ENCODE peak calls at places on chromosomes 6 and 20, in four cellular contexts. One of them, this sample, is unnamed.

GRCh38 chr20:53839423-53840176 is 230.8 kb downstream of the BCAS1 start:
- ATAC-seq in right cardiac atrium: peak; percentile 63
- ATAC-seq in DND-41: peak; percentile 85
- ATAC-seq in left lung: peak; percentile 68
- ATAC-seq in this sample: peak; percentile 31

GRCh38 chr20:8151371-8151770 is 19.3 kb downstream of the PLCB1 start:
- ATAC-seq in right cardiac atrium: no peak
- ATAC-seq in DND-41: peak; percentile 15
- ATAC-seq in left lung: no peak
- ATAC-seq in this sample: no peak

GRCh38 chr6:43074847-43075741 is 1.0 kb upstream of the PTK7 start:
- ATAC-seq in right cardiac atrium: peak; percentile 8
- ATAC-seq in DND-41: no peak
- ATAC-seq in left lung: peak; percentile 37
- ATAC-seq in this sample: peak; percentile 40

GRCh38 chr6:46933751-46934150 is 12.0 kb upstream of the ADGRF5 start:
- ATAC-seq in right cardiac atrium: no peak
- ATAC-seq in DND-41: no peak
- ATAC-seq in left lung: no peak
- ATAC-seq in this sample: no peak

GRCh38 chr6:63452117-63452516 is 120.2 kb upstream of the LOC128125822 start:
- ATAC-seq in right cardiac atrium: no peak
- ATAC-seq in DND-41: no peak
- ATAC-seq in left lung: peak; percentile 74
- ATAC-seq in this sample: no peak

GRCh38 chr6:8478418-8478817 is 43.1 kb upstream of the SLC35B3 start:
- ATAC-seq in right cardiac atrium: no peak
- ATAC-seq in DND-41: no peak
- ATAC-seq in left lung: no peak
- ATAC-seq in this sample: no peak

GRCh38 chr6:43186706-43187105 is 4.7 kb downstream of the CUL9 start:
- ATAC-seq in right cardiac atrium: no peak
- ATAC-seq in DND-41: no peak
- ATAC-seq in left lung: no peak
- ATAC-seq in this sample: no peak

GRCh38 chr20:32411955-32412706 is 54.0 kb downstream of the ASXL1 start:
- ATAC-seq in right cardiac atrium: no peak
- ATAC-seq in DND-41: no peak
- ATAC-seq in left lung: no peak
- ATAC-seq in this sample: no peak

GRCh38 chr6:137910424-137910834 is 43.4 kb downstream of the TNFAIP3 start:
- ATAC-seq in right cardiac atrium: peak; percentile 40
- ATAC-seq in DND-41: no peak
- ATAC-seq in left lung: peak; percentile 71
- ATAC-seq in this sample: no peak

GRCh38 chr6:5422321-5422915 is 161.1 kb downstream of the FARS2 start:
- ATAC-seq in right cardiac atrium: peak; percentile 52
- ATAC-seq in DND-41: peak; percentile 73
- ATAC-seq in left lung: peak; percentile 79
- ATAC-seq in this sample: no peak

GRCh38 chr20:1983311-1983710 is 10.5 kb downstream of the PDYN start:
- ATAC-seq in right cardiac atrium: no peak
- ATAC-seq in DND-41: no peak
- ATAC-seq in left lung: peak; percentile 19
- ATAC-seq in this sample: no peak
- H3K27me3 ChIP-seq in right cardiac atrium: peaks cover 2% of the 10 kb centered on the region
- H3K27me3 ChIP-seq in DND-41: peaks cover 9% of the 10 kb centered on the region
- H3K27me3 ChIP-seq in left lung: peaks cover 5% of the 10 kb centered on the region
- H3K27me3 ChIP-seq in this sample: peaks cover 45% of the 10 kb centered on the region

DNA sequence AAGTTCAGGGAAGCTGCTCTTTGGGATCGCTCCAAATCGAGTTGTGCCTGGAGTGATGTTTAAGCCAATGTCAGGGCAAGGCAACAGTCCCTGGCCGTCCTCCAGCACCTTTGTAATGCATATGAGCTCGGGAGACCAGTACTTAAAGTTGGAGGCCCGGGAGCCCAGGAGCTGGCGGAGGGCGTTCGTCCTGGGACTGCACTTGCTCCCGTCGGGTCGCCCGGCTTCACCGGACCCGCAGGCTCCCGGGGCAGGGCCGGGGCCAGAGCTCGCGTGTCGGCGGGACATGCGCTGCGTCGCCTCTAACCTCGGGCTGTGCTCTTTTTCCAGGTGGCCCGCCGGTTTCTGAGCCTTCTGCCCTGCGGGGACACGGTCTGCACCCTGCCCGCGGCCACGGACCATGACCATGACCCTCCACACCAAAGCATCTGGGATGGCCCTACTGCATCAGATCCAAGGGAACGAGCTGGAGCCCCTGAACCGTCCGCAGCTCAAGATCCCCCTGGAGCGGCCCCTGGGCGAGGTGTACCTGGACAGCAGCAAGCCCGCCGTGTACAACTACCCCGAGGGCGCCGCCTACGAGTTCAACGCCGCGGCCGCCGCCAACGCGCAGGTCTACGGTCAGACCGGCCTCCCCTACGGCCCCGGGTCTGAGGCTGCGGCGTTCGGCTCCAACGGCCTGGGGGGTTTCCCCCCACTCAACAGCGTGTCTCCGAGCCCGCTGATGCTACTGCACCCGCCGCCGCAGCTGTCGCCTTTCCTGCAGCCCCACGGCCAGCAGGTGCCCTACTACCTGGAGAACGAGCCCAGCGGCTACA is at the start of gene ESR1:
- ATAC-seq in right cardiac atrium: peak; percentile 32
- ATAC-seq in DND-41: no peak
- ATAC-seq in left lung: peak; percentile 49
- ATAC-seq in this sample: peak; percentile 20
- H3K27me3 ChIP-seq in right cardiac atrium: no peaks in the 10 kb centered on the region
- H3K27me3 ChIP-seq in DND-41: no peaks in the 10 kb centered on the region
- H3K27me3 ChIP-seq in left lung: peaks cover 36% of the 10 kb centered on the region
- H3K27me3 ChIP-seq in this sample: peaks cover 70% of the 10 kb centered on the region

GRCh38 chr6:41645007-41645618 is 6.8 kb downstream of the MDFI start:
- ATAC-seq in right cardiac atrium: no peak
- ATAC-seq in DND-41: no peak
- ATAC-seq in left lung: no peak
- ATAC-seq in this sample: no peak

GRCh38 chr6:41643899-41644269 is 5.6 kb downstream of the MDFI start:
- ATAC-seq in right cardiac atrium: no peak
- ATAC-seq in DND-41: no peak
- ATAC-seq in left lung: no peak
- ATAC-seq in this sample: no peak

GRCh38 chr6:41646026-41646795 is 7.9 kb downstream of the MDFI start:
- ATAC-seq in right cardiac atrium: no peak
- ATAC-seq in DND-41: no peak
- ATAC-seq in left lung: no peak
- ATAC-seq in this sample: no peak

GRCh38 chr6:41642960-41643898 is 5.0 kb downstream of the MDFI start:
- ATAC-seq in right cardiac atrium: no peak
- ATAC-seq in DND-41: no peak
- ATAC-seq in left lung: no peak
- ATAC-seq in this sample: no peak

GRCh38 chr6:41644297-41644879 is 6.1 kb downstream of the MDFI start:
- ATAC-seq in right cardiac atrium: no peak
- ATAC-seq in DND-41: no peak
- ATAC-seq in left lung: no peak
- ATAC-seq in this sample: no peak
- H3K27me3 ChIP-seq in right cardiac atrium: no peaks in the 10 kb centered on the region
- H3K27me3 ChIP-seq in DND-41: no peaks in the 10 kb centered on the region
- H3K27me3 ChIP-seq in left lung: no peaks in the 10 kb centered on the region
- H3K27me3 ChIP-seq in this sample: peaks cover 35% of the 10 kb centered on the region

GRCh38 chr6:766625-767024 is 73.7 kb upstream of the EXOC2 start:
- ATAC-seq in right cardiac atrium: no peak
- ATAC-seq in DND-41: no peak
- ATAC-seq in left lung: no peak
- ATAC-seq in this sample: no peak
- H3K27me3 ChIP-seq in right cardiac atrium: no peaks in the 10 kb centered on the region
- H3K27me3 ChIP-seq in DND-41: peaks cover 15% of the 10 kb centered on the region
- H3K27me3 ChIP-seq in left lung: no peaks in the 10 kb centered on the region
- H3K27me3 ChIP-seq in this sample: no peaks in the 10 kb centered on the region